ENCODE peak calls at places on chromosomes 12 and 14, in five cellular contexts. Q is ovary; P is A549; Z is CD8-positive, alpha-beta T cell; M is uterus. A is an unnamed sample. For H3K4me1, the result is how much of the 10 kb centered on the place peaks cover.

GRCh38 chr14:80955434-80955939 is at the start of gene TSHR:
- DNase-seq in Q (peak), P (peak), Z (no peak), M (peak), A (no peak)

GRCh38 chr12:19530631-19531020 is 91.3 kb downstream of the AEBP2 start:
- DNase-seq in Q (no peak), P (no peak), Z (no peak), M (no peak), A (no peak)

GRCh38 chr12:77746108-77746507 is 84.6 kb upstream of the NAV3 start:
- DNase-seq in Z (no peak), M (no peak), Q (no peak), P (no peak), A (no peak)

GRCh38 chr14:93543766-93544165 is 113.0 kb downstream of the UNC79 start:
- DNase-seq in P (peak), Z (no peak), Q (no peak), M (no peak), A (no peak)

GRCh38 chr12:112126000-112126431 is 656 bp downstream of the TRAFD1 start:
- DNase-seq in Z (no peak), Q (no peak), M (no peak), P (no peak), A (no peak)

GRCh38 chr12:40236357-40236850 is 11.6 kb downstream of the LRRK2 start:
- DNase-seq in Z (no peak), M (no peak), Q (no peak), P (no peak), A (no peak)

GRCh38 chr12:8913702-8914032 is 642 bp upstream of the PHC1 start:
- DNase-seq in P (no peak), Q (no peak), M (no peak), Z (no peak), A (no peak)

GRCh38 chr14:58298880-58299664 is 717 bp downstream of the ARID4A start:
- DNase-seq in Z (peak), Q (peak), P (peak), M (peak), A (peak)

GRCh38 chr14:95315156-95315555 is 4.6 kb downstream of the CLMN start:
- DNase-seq in Z (no peak), Q (no peak), P (no peak), M (no peak), A (no peak)

GRCh38 chr12:15788266-15789214 is 648 bp downstream of the EPS8 start:
- DNase-seq in M (peak), Q (peak), P (peak), Z (peak), A (peak)

GRCh38 chr14:63203618-63204406 is 431 bp upstream of the RHOJ start:
- DNase-seq in Q (peak), Z (no peak), M (peak), P (no peak), A (peak)

GRCh38 chr14:95886366-95886765 is 9.7 kb downstream of the TUNAR start:
- DNase-seq in Z (no peak), M (no peak), Q (no peak), P (no peak), A (no peak)

GRCh38 chr14:51593397-51593796 is 58.3 kb upstream of the FRMD6 start:
- DNase-seq in Q (peak), Z (no peak), P (no peak), M (no peak), A (no peak)

GRCh38 chr14:68535404-68536024 is 257.4 kb downstream of the ZFP36L1 start:
- DNase-seq in M (no peak), Q (no peak), P (no peak), Z (no peak), A (no peak)

GRCh38 chr12:6215932-6216494 is 15.8 kb downstream of the CD9 start:
- DNase-seq in P (peak), Z (no peak), M (peak), Q (no peak), A (no peak)

GRCh38 chr12:56958422-56958821 is 1.0 kb upstream of the RDH16 start:
- DNase-seq in M (no peak), Q (no peak), P (no peak), Z (no peak), A (no peak)

GRCh38 chr14:95317817-95318343 is 1.8 kb downstream of the CLMN start:
- DNase-seq in M (no peak), Z (no peak), Q (no peak), P (no peak), A (no peak)

GRCh38 chr14:91728616-91729183 is 3.2 kb downstream of the CATSPERB start:
- DNase-seq in P (no peak), Z (no peak), M (no peak), Q (no peak), A (no peak)

GRCh38 chr12:122422769-122423257 is 344 bp upstream of the CLIP1 start:
- DNase-seq in M (peak), P (peak), Q (peak), Z (no peak), A (peak)

GRCh38 chr12:15540469-15540872 is 218.2 kb downstream of the PTPRO start:
- DNase-seq in Q (no peak), P (no peak), M (no peak), Z (no peak), A (no peak)

GRCh38 chr14:76919431-76919810 is 93.2 kb downstream of the LRRC74A start:
- DNase-seq in M (no peak), Q (no peak), P (no peak), Z (no peak), A (no peak)

GRCh38 chr12:104958946-104959841 is 1.1 kb upstream of the SLC41A2 start:
- DNase-seq in P (no peak), M (no peak), Q (no peak), Z (no peak), A (no peak)

GRCh38 chr14:74545386-74545785 is 51.8 kb downstream of the ISCA2 start:
- DNase-seq in Q (no peak), Z (no peak), M (no peak), P (no peak), A (no peak)

GRCh38 chr12:1173806-1174617 is 183.0 kb downstream of the ERC1 start:
- DNase-seq in P (no peak), Z (no peak), M (no peak), Q (no peak), A (no peak)
- TF ChIP-seq CTCF in P (no peak), Z (no peak), M (no peak), Q (no peak), A (no peak)

GRCh38 chr14:100079606-100080005 is 14.4 kb downstream of the EVL start:
- DNase-seq in Z (no peak), M (no peak), P (no peak), Q (no peak), A (no peak)
- H3K4me1 ChIP-seq in Z (half or more), M (under half), P (under half), Q (under half), A (under half)

DNA sequence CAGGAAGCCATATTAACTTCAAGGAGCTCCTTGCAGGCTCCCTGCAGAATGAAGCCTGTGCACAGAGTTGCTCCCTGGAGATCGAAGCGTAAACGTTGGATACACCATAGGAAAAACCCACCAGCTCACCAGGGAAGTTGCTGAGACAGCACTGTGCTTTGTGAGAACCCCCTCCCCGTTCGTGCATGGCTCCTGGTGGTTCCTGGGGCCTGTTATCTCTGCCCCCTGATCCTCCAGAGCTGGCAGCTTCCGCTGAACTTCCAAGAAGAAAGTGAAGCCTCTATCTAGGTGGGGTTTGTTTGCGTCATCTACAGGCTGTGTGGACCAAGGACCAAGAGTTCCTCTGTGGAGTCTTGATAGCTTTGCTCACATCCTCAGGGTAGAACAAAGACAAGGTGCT is 2.4 kb upstream of the CCDC85C start:
- DNase-seq in M (no peak), Q (no peak), Z (no peak), P (no peak), A (no peak)
- TF ChIP-seq CTCF in M (no peak), Q (no peak), Z (no peak), P (no peak), A (no peak)

DNA sequence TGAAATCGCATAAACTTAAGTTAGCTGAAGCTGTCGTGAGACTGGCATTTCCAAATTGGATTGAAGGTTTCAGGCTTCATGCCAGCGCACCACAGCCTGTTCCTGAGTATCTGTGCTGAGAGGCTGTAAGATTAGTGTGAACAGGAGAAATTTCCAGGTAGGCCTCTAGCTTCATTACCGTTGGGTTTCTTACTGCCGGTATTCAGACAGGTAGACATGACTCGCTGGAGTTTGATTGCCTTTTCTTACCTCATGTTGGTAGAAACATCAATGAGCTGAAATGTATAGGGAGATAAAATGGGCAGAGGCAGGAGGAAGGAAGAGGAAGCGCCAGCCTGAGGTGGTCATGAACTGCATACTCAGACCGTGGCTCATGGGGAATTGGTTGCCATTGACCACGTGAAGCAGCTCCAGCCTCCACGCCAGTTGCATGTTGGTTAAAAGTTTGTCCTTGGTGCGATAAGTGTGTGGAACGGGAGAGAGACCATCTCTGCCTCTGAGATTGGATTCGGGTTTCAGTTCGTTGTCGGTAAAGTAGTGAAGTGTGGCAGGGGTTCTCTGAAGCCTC is 42.3 kb upstream of the MMP17 start:
- DNase-seq in M (no peak), P (no peak), Z (no peak), Q (no peak), A (no peak)
- H3K4me1 ChIP-seq in M (under half), P (under half), Z (under half), Q (under half), A (under half)

DNA sequence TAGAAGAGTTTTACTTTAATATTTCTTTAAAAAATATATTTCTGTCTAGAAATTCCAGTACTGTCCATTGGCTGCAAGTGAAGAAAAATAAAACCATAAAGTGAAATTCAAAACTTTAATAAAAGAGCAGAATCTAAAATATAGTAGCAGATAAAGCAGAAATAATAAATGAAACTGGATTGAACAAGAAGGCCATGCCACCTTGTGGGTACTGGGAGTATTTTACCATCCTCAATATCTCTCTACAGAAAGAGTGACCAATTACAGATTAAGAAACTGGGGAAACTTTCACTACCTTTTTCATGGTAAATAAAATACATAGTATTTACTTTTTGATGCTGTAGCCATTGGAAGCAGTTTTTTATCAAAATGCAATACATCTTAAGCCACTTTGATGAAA is 220.5 kb downstream of the BCAT1 start:
- DNase-seq in Z (no peak), M (no peak), Q (no peak), P (peak), A (no peak)
- TF ChIP-seq CTCF in Z (no peak), M (peak), Q (peak), P (no peak), A (peak)

GRCh38 chr12:48972213-48973021 is 882 bp upstream of the WNT10B start:
- DNase-seq in Z (no peak), P (no peak), M (no peak), Q (no peak), A (no peak)

GRCh38 chr12:48970702-48971334 is 717 bp downstream of the WNT10B start:
- DNase-seq in Z (no peak), P (no peak), Q (no peak), M (no peak), A (no peak)

GRCh38 chr12:48973084-48973483 is 1.5 kb upstream of the WNT10B start:
- DNase-seq in P (no peak), Q (no peak), M (no peak), Z (no peak), A (no peak)

GRCh38 chr12:48973992-48974673 is 2.6 kb upstream of the WNT10B start:
- DNase-seq in M (no peak), Z (no peak), Q (no peak), P (no peak), A (peak)

GRCh38 chr12:48973531-48973930 is 2.0 kb upstream of the WNT10B start:
- DNase-seq in Q (no peak), Z (no peak), P (no peak), M (no peak), A (peak)
- H3K4me1 ChIP-seq in Q (under half), Z (under half), P (under half), M (under half), A (under half)

GRCh38 chr14:32588448-32589320 is 259.6 kb downstream of the AKAP6 start:
- DNase-seq in P (no peak), Z (no peak), Q (no peak), M (no peak), A (no peak)
- TF ChIP-seq CTCF in P (peak), Z (no peak), Q (no peak), M (no peak), A (peak)

GRCh38 chr12:76545486-76545885 is 14.1 kb downstream of the OSBPL8 start:
- DNase-seq in P (no peak), Z (no peak), M (no peak), Q (no peak), A (no peak)
- H3K4me1 ChIP-seq in P (under half), Z (half or more), M (under half), Q (under half), A (half or more)

DNA sequence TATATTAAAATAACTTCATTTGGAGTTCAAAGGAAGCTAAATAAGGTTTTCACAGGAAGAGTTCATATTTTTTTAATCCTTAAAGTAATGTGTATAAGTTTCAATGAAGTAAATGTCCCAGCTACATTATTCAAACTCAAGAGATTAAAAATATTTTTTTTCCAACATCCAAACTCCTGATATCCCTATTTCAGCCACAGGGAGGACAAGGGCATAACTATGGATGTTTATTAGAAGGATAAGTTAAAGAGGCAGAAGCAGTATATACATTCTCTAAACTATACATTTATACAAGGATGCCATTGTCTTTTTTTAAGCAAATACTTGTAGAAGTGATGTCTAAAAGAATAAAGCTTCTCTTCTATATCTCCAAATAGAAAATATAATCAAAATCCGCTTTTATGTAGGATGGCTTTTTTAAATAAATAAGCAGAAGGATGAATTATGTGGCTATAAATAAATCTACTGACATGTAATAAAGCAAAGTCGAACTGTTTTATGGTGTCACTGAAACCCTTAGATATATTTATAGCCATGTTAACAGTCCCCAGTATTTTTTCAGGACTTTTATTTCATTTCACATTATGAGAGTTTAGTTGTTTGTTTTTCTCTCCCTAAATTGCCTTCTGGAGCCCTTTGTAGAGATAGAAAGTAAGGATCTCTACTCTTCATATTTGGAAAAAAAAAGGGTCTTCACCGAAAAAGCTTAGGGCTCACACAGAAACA is 936.5 kb downstream of the DIO2 start:
- DNase-seq in Z (no peak), Q (no peak), P (no peak), M (no peak), A (no peak)
- TF ChIP-seq CTCF in Z (no peak), Q (no peak), P (no peak), M (peak), A (no peak)

GRCh38 chr12:11658796-11659195 is 9.3 kb downstream of the ETV6 start:
- DNase-seq in M (no peak), Z (no peak), P (no peak), Q (no peak), A (no peak)
- H3K4me1 ChIP-seq in M (under half), Z (under half), P (under half), Q (under half), A (half or more)

A was measured in left ventricle myocardium inferior.